ENCODE peak calls at places on chromosome 20, in ten cellular contexts. D, X, H, T, Q, K, Y, A, S and O are unnamed samples.
A peak's percentile ranks its signal among the peaks of the same experiment; 100 is the strongest.

GRCh38 chr20:45907219-45907948 is 4.6 kb downstream of the PLTP start:
- DNase-seq in D (no peak), T (no peak), Q (no peak), H (no peak), A (no peak), X (no peak), K (no peak), S (no peak), Y (no peak), O (no peak)

GRCh38 chr20:49823152-49823847 is 10.7 kb downstream of the SLC9A8 start:
- DNase-seq in D (peak; percentile 3), X (no peak), K (no peak), S (no peak), T (no peak), Y (no peak), A (peak; percentile 28), H (no peak), Q (no peak), O (no peak)

GRCh38 chr20:50381771-50382593 is 128.2 kb upstream of the PTPN1 start:
- DNase-seq in K (no peak), D (no peak), A (no peak), Q (peak; percentile 39), X (no peak), Y (no peak), S (no peak), T (no peak), H (no peak), O (peak; percentile 57)

GRCh38 chr20:53739799-53740785 is 146.5 kb upstream of the ZNF217 start:
- DNase-seq in Q (peak; percentile 45), T (no peak), K (no peak), X (peak; percentile 45), H (no peak), Y (no peak), S (peak; percentile 22), D (no peak), A (peak; percentile 65), O (no peak)

GRCh38 chr20:8246153-8246552 is 114.1 kb downstream of the PLCB1 start:
- DNase-seq in Y (no peak), K (no peak), H (no peak), S (no peak), X (no peak), Q (no peak), T (no peak), A (no peak), D (no peak), O (no peak)

GRCh38 chr20:62670156-62670555 is 27.9 kb downstream of the SLCO4A1 start:
- DNase-seq in Y (no peak), H (no peak), K (no peak), X (no peak), T (no peak), D (no peak), A (no peak), S (no peak), Q (no peak), O (no peak)

GRCh38 chr20:53831812-53832211 is 238.2 kb upstream of the ZNF217 start:
- DNase-seq in Q (no peak), D (no peak), K (no peak), S (no peak), X (no peak), A (no peak), Y (no peak), T (no peak), H (no peak), O (no peak)

GRCh38 chr20:62838511-62838910 is 21.7 kb downstream of the COL9A3 start:
- DNase-seq in D (no peak), H (no peak), A (no peak), T (no peak), K (no peak), S (no peak), X (no peak), Q (no peak), Y (no peak), O (peak; percentile 54)

GRCh38 chr20:36491901-36492617 is 49.3 kb upstream of the MYL9 start:
- DNase-seq in D (no peak), A (no peak), Q (peak; percentile 67), S (no peak), K (peak; percentile 39), Y (no peak), T (no peak), X (peak; percentile 63), H (no peak), O (no peak)

GRCh38 chr20:4082406-4083102 is 67.2 kb upstream of the RNF24 start:
- DNase-seq in Q (no peak), Y (no peak), H (no peak), K (peak; percentile 23), X (peak; percentile 93), S (peak; percentile 68), D (peak; percentile 60), T (no peak), A (no peak), O (peak; percentile 24)

GRCh38 chr20:40255368-40255767 is 433.7 kb downstream of the MAFB start:
- DNase-seq in Y (peak; percentile 37), D (no peak), T (no peak), S (no peak), A (no peak), X (peak; percentile 68), H (no peak), Q (no peak), K (no peak), O (no peak)

GRCh38 chr20:61744691-61745396 is 320.8 kb downstream of the TAF4 start:
- DNase-seq in D (no peak), X (peak; percentile 14), K (no peak), H (no peak), A (no peak), T (peak; percentile 44), S (no peak), Q (no peak), Y (no peak), O (no peak)

GRCh38 chr20:34311118-34312023 is 8.2 kb upstream of the AHCY start:
- DNase-seq in D (no peak), S (peak; percentile 80), Y (no peak), A (peak; percentile 56), Q (no peak), K (no peak), H (no peak), X (peak; percentile 38), T (no peak), O (peak; percentile 87)

GRCh38 chr20:6034134-6034969 is 19.5 kb downstream of the LRRN4 start:
- DNase-seq in Q (no peak), D (no peak), Y (no peak), X (peak; percentile 13), H (no peak), K (no peak), T (no peak), S (no peak), A (no peak), O (no peak)

GRCh38 chr20:2470051-2470431 is 548 bp downstream of the SNRPB start:
- DNase-seq in K (peak; percentile 32), X (peak; percentile 62), Y (peak; percentile 86), A (peak; percentile 67), H (no peak), S (peak; percentile 48), Q (peak; percentile 73), T (peak; percentile 10), D (no peak), O (peak; percentile 46)

GRCh38 chr20:53599378-53599777 is 5.7 kb upstream of the ZNF217 start:
- DNase-seq in T (no peak), A (no peak), S (no peak), D (no peak), H (no peak), X (no peak), Q (no peak), Y (no peak), K (no peak), O (no peak)

GRCh38 chr20:57214948-57215347 is 51.5 kb downstream of the BMP7 start:
- DNase-seq in A (no peak), T (no peak), Q (no peak), H (no peak), D (no peak), K (no peak), S (no peak), X (no peak), Y (no peak), O (no peak)

GRCh38 chr20:46883847-46884246 is 10.8 kb upstream of the EYA2 start:
- DNase-seq in D (no peak), X (no peak), Y (no peak), T (no peak), H (no peak), K (no peak), Q (no peak), A (no peak), S (no peak), O (no peak)

GRCh38 chr20:44064501-44065400 is 122.2 kb downstream of the JPH2 start:
- DNase-seq in A (no peak), T (no peak), S (no peak), H (no peak), Y (peak; percentile 78), X (no peak), Q (no peak), D (peak; percentile 79), K (no peak), O (no peak)

GRCh38 chr20:63062188-63063140 is 55.7 kb upstream of the BHLHE23 start:
- DNase-seq in Y (no peak), H (no peak), X (no peak), K (no peak), T (no peak), D (peak; percentile 73), S (no peak), A (no peak), Q (no peak), O (no peak)